ENCODE peak calls at places on chromosomes 16 and 17, in nine cellular contexts. One of them, this sample, is unnamed.

GRCh38 chr16:54140057-54140787 is 146.4 kb downstream of the IRX3 start:
- DNase-seq in SW480: no peak
- DNase-seq in stimulated activated CD4-positive, alpha-beta T cell treated with anti-CD3 and anti-CD28 coated beads, Interleukin-1b, Interleukin-23, amount 100 ng/mL, for 24 hours: no peak
- DNase-seq in activated naive CD4-positive, alpha-beta T cell treated with Interleukin-2 at 50 U/mL for 16 hours: no peak
- DNase-seq in C1 segment of cervical spinal cord: no peak
- DNase-seq in HTR-8/SVneo: no peak
- DNase-seq in neuronal stem cell: no peak
- DNase-seq in activated CD4-positive, CD25-positive, alpha-beta regulatory T cell: no peak
- DNase-seq in retina: no peak
- DNase-seq in this sample: no peak

GRCh38 chr16:67917140-67917851 is 14.4 kb downstream of the CTRL start:
- DNase-seq in HTR-8/SVneo: no peak
- DNase-seq in SW480: no peak
- DNase-seq in retina: no peak
- DNase-seq in activated naive CD4-positive, alpha-beta T cell treated with Interleukin-2 at 50 U/mL for 16 hours: no peak
- DNase-seq in activated CD4-positive, CD25-positive, alpha-beta regulatory T cell: no peak
- DNase-seq in C1 segment of cervical spinal cord: peak; percentile 41
- DNase-seq in neuronal stem cell: no peak
- DNase-seq in stimulated activated CD4-positive, alpha-beta T cell treated with anti-CD3 and anti-CD28 coated beads, Interleukin-1b, Interleukin-23, amount 100 ng/mL, for 24 hours: no peak
- DNase-seq in this sample: no peak

GRCh38 chr17:29019475-29020181 is 13.8 kb upstream of the SEZ6 start:
- DNase-seq in C1 segment of cervical spinal cord: no peak
- DNase-seq in activated CD4-positive, CD25-positive, alpha-beta regulatory T cell: no peak
- DNase-seq in SW480: no peak
- DNase-seq in retina: peak; percentile 66
- DNase-seq in neuronal stem cell: no peak
- DNase-seq in HTR-8/SVneo: no peak
- DNase-seq in stimulated activated CD4-positive, alpha-beta T cell treated with anti-CD3 and anti-CD28 coated beads, Interleukin-1b, Interleukin-23, amount 100 ng/mL, for 24 hours: no peak
- DNase-seq in activated naive CD4-positive, alpha-beta T cell treated with Interleukin-2 at 50 U/mL for 16 hours: peak; percentile 2
- DNase-seq in this sample: no peak

GRCh38 chr17:73814070-73814469 is 169.8 kb upstream of the SDK2 start:
- DNase-seq in neuronal stem cell: no peak
- DNase-seq in activated CD4-positive, CD25-positive, alpha-beta regulatory T cell: no peak
- DNase-seq in retina: no peak
- DNase-seq in SW480: no peak
- DNase-seq in stimulated activated CD4-positive, alpha-beta T cell treated with anti-CD3 and anti-CD28 coated beads, Interleukin-1b, Interleukin-23, amount 100 ng/mL, for 24 hours: no peak
- DNase-seq in C1 segment of cervical spinal cord: no peak
- DNase-seq in HTR-8/SVneo: no peak
- DNase-seq in activated naive CD4-positive, alpha-beta T cell treated with Interleukin-2 at 50 U/mL for 16 hours: no peak
- DNase-seq in this sample: no peak

GRCh38 chr16:2663553-2664521 is 18.5 kb upstream of the KCTD5 start:
- DNase-seq in HTR-8/SVneo: no peak
- DNase-seq in activated naive CD4-positive, alpha-beta T cell treated with Interleukin-2 at 50 U/mL for 16 hours: peak; percentile 73
- DNase-seq in SW480: no peak
- DNase-seq in C1 segment of cervical spinal cord: no peak
- DNase-seq in activated CD4-positive, CD25-positive, alpha-beta regulatory T cell: no peak
- DNase-seq in neuronal stem cell: no peak
- DNase-seq in stimulated activated CD4-positive, alpha-beta T cell treated with anti-CD3 and anti-CD28 coated beads, Interleukin-1b, Interleukin-23, amount 100 ng/mL, for 24 hours: no peak
- DNase-seq in retina: no peak
- DNase-seq in this sample: peak; percentile 50

GRCh38 chr17:46736100-46736499 is 82.4 kb downstream of the WNT3 start:
- DNase-seq in neuronal stem cell: no peak
- DNase-seq in activated CD4-positive, CD25-positive, alpha-beta regulatory T cell: no peak
- DNase-seq in HTR-8/SVneo: no peak
- DNase-seq in stimulated activated CD4-positive, alpha-beta T cell treated with anti-CD3 and anti-CD28 coated beads, Interleukin-1b, Interleukin-23, amount 100 ng/mL, for 24 hours: no peak
- DNase-seq in SW480: no peak
- DNase-seq in C1 segment of cervical spinal cord: no peak
- DNase-seq in activated naive CD4-positive, alpha-beta T cell treated with Interleukin-2 at 50 U/mL for 16 hours: no peak
- DNase-seq in retina: no peak
- DNase-seq in this sample: no peak

GRCh38 chr16:84774810-84775209 is 45.0 kb upstream of the CRISPLD2 start:
- DNase-seq in stimulated activated CD4-positive, alpha-beta T cell treated with anti-CD3 and anti-CD28 coated beads, Interleukin-1b, Interleukin-23, amount 100 ng/mL, for 24 hours: no peak
- DNase-seq in SW480: no peak
- DNase-seq in activated naive CD4-positive, alpha-beta T cell treated with Interleukin-2 at 50 U/mL for 16 hours: no peak
- DNase-seq in retina: no peak
- DNase-seq in activated CD4-positive, CD25-positive, alpha-beta regulatory T cell: no peak
- DNase-seq in HTR-8/SVneo: no peak
- DNase-seq in neuronal stem cell: no peak
- DNase-seq in C1 segment of cervical spinal cord: no peak
- DNase-seq in this sample: no peak

GRCh38 chr16:9966569-9967157 is 215.6 kb downstream of the GRIN2A start:
- DNase-seq in C1 segment of cervical spinal cord: no peak
- DNase-seq in SW480: peak; percentile 32
- DNase-seq in neuronal stem cell: no peak
- DNase-seq in stimulated activated CD4-positive, alpha-beta T cell treated with anti-CD3 and anti-CD28 coated beads, Interleukin-1b, Interleukin-23, amount 100 ng/mL, for 24 hours: no peak
- DNase-seq in activated CD4-positive, CD25-positive, alpha-beta regulatory T cell: no peak
- DNase-seq in activated naive CD4-positive, alpha-beta T cell treated with Interleukin-2 at 50 U/mL for 16 hours: no peak
- DNase-seq in HTR-8/SVneo: no peak
- DNase-seq in retina: no peak
- DNase-seq in this sample: peak; percentile 1

GRCh38 chr17:70636517-70637133 is 467.3 kb downstream of the KCNJ2 start:
- DNase-seq in C1 segment of cervical spinal cord: no peak
- DNase-seq in HTR-8/SVneo: peak; percentile 29
- DNase-seq in neuronal stem cell: peak; percentile 40
- DNase-seq in activated CD4-positive, CD25-positive, alpha-beta regulatory T cell: no peak
- DNase-seq in retina: no peak
- DNase-seq in stimulated activated CD4-positive, alpha-beta T cell treated with anti-CD3 and anti-CD28 coated beads, Interleukin-1b, Interleukin-23, amount 100 ng/mL, for 24 hours: no peak
- DNase-seq in activated naive CD4-positive, alpha-beta T cell treated with Interleukin-2 at 50 U/mL for 16 hours: no peak
- DNase-seq in SW480: peak; percentile 36
- DNase-seq in this sample: no peak

GRCh38 chr16:84826558-84826941 is 6.8 kb downstream of the CRISPLD2 start:
- DNase-seq in activated naive CD4-positive, alpha-beta T cell treated with Interleukin-2 at 50 U/mL for 16 hours: no peak
- DNase-seq in retina: peak; percentile 40
- DNase-seq in HTR-8/SVneo: no peak
- DNase-seq in stimulated activated CD4-positive, alpha-beta T cell treated with anti-CD3 and anti-CD28 coated beads, Interleukin-1b, Interleukin-23, amount 100 ng/mL, for 24 hours: no peak
- DNase-seq in C1 segment of cervical spinal cord: no peak
- DNase-seq in activated CD4-positive, CD25-positive, alpha-beta regulatory T cell: no peak
- DNase-seq in SW480: no peak
- DNase-seq in neuronal stem cell: no peak
- DNase-seq in this sample: no peak

GRCh38 chr16:4316732-4317461 is 1.0 kb downstream of the GLIS2 start:
- DNase-seq in activated naive CD4-positive, alpha-beta T cell treated with Interleukin-2 at 50 U/mL for 16 hours: no peak
- DNase-seq in retina: peak; percentile 65
- DNase-seq in C1 segment of cervical spinal cord: peak; percentile 50
- DNase-seq in neuronal stem cell: no peak
- DNase-seq in HTR-8/SVneo: peak; percentile 53
- DNase-seq in activated CD4-positive, CD25-positive, alpha-beta regulatory T cell: no peak
- DNase-seq in stimulated activated CD4-positive, alpha-beta T cell treated with anti-CD3 and anti-CD28 coated beads, Interleukin-1b, Interleukin-23, amount 100 ng/mL, for 24 hours: no peak
- DNase-seq in SW480: peak; percentile 59
- DNase-seq in this sample: no peak

GRCh38 chr16:72810480-72810879 is 237.4 kb downstream of the ZFHX3 start:
- DNase-seq in HTR-8/SVneo: no peak
- DNase-seq in C1 segment of cervical spinal cord: no peak
- DNase-seq in activated naive CD4-positive, alpha-beta T cell treated with Interleukin-2 at 50 U/mL for 16 hours: no peak
- DNase-seq in retina: no peak
- DNase-seq in activated CD4-positive, CD25-positive, alpha-beta regulatory T cell: no peak
- DNase-seq in stimulated activated CD4-positive, alpha-beta T cell treated with anti-CD3 and anti-CD28 coated beads, Interleukin-1b, Interleukin-23, amount 100 ng/mL, for 24 hours: no peak
- DNase-seq in neuronal stem cell: no peak
- DNase-seq in SW480: no peak
- DNase-seq in this sample: no peak

GRCh38 chr17:13864551-13864950 is 204.8 kb upstream of the COX10 start:
- DNase-seq in neuronal stem cell: no peak
- DNase-seq in activated CD4-positive, CD25-positive, alpha-beta regulatory T cell: no peak
- DNase-seq in retina: no peak
- DNase-seq in activated naive CD4-positive, alpha-beta T cell treated with Interleukin-2 at 50 U/mL for 16 hours: no peak
- DNase-seq in C1 segment of cervical spinal cord: no peak
- DNase-seq in HTR-8/SVneo: no peak
- DNase-seq in SW480: no peak
- DNase-seq in stimulated activated CD4-positive, alpha-beta T cell treated with anti-CD3 and anti-CD28 coated beads, Interleukin-1b, Interleukin-23, amount 100 ng/mL, for 24 hours: no peak
- DNase-seq in this sample: no peak

GRCh38 chr17:74118504-74118903 is 85.0 kb upstream of the RPL38 start:
- DNase-seq in C1 segment of cervical spinal cord: no peak
- DNase-seq in neuronal stem cell: peak; percentile 41
- DNase-seq in SW480: no peak
- DNase-seq in activated naive CD4-positive, alpha-beta T cell treated with Interleukin-2 at 50 U/mL for 16 hours: no peak
- DNase-seq in stimulated activated CD4-positive, alpha-beta T cell treated with anti-CD3 and anti-CD28 coated beads, Interleukin-1b, Interleukin-23, amount 100 ng/mL, for 24 hours: no peak
- DNase-seq in retina: no peak
- DNase-seq in activated CD4-positive, CD25-positive, alpha-beta regulatory T cell: no peak
- DNase-seq in HTR-8/SVneo: no peak
- DNase-seq in this sample: no peak

GRCh38 chr16:66618588-66618987 is 14.1 kb downstream of the CMTM3 start:
- DNase-seq in neuronal stem cell: no peak
- DNase-seq in retina: no peak
- DNase-seq in activated naive CD4-positive, alpha-beta T cell treated with Interleukin-2 at 50 U/mL for 16 hours: no peak
- DNase-seq in stimulated activated CD4-positive, alpha-beta T cell treated with anti-CD3 and anti-CD28 coated beads, Interleukin-1b, Interleukin-23, amount 100 ng/mL, for 24 hours: no peak
- DNase-seq in activated CD4-positive, CD25-positive, alpha-beta regulatory T cell: no peak
- DNase-seq in HTR-8/SVneo: peak; percentile 80
- DNase-seq in SW480: no peak
- DNase-seq in C1 segment of cervical spinal cord: no peak
- DNase-seq in this sample: no peak

GRCh38 chr17:59547131-59547915 is 18.1 kb upstream of the DHX40 start:
- DNase-seq in activated CD4-positive, CD25-positive, alpha-beta regulatory T cell: no peak
- DNase-seq in stimulated activated CD4-positive, alpha-beta T cell treated with anti-CD3 and anti-CD28 coated beads, Interleukin-1b, Interleukin-23, amount 100 ng/mL, for 24 hours: no peak
- DNase-seq in neuronal stem cell: no peak
- DNase-seq in retina: peak; percentile 22
- DNase-seq in C1 segment of cervical spinal cord: no peak
- DNase-seq in SW480: no peak
- DNase-seq in activated naive CD4-positive, alpha-beta T cell treated with Interleukin-2 at 50 U/mL for 16 hours: no peak
- DNase-seq in HTR-8/SVneo: no peak
- DNase-seq in this sample: no peak

GRCh38 chr16:75559564-75560372 is 3.7 kb upstream of the TMEM231 start:
- DNase-seq in stimulated activated CD4-positive, alpha-beta T cell treated with anti-CD3 and anti-CD28 coated beads, Interleukin-1b, Interleukin-23, amount 100 ng/mL, for 24 hours: no peak
- DNase-seq in neuronal stem cell: no peak
- DNase-seq in activated CD4-positive, CD25-positive, alpha-beta regulatory T cell: no peak
- DNase-seq in activated naive CD4-positive, alpha-beta T cell treated with Interleukin-2 at 50 U/mL for 16 hours: no peak
- DNase-seq in SW480: no peak
- DNase-seq in retina: no peak
- DNase-seq in HTR-8/SVneo: no peak
- DNase-seq in C1 segment of cervical spinal cord: no peak
- DNase-seq in this sample: no peak

GRCh38 chr17:17971431-17972125 is 622 bp downstream of the TOM1L2 start:
- DNase-seq in stimulated activated CD4-positive, alpha-beta T cell treated with anti-CD3 and anti-CD28 coated beads, Interleukin-1b, Interleukin-23, amount 100 ng/mL, for 24 hours: no peak
- DNase-seq in activated CD4-positive, CD25-positive, alpha-beta regulatory T cell: peak; percentile 39
- DNase-seq in HTR-8/SVneo: no peak
- DNase-seq in SW480: peak; percentile 41
- DNase-seq in C1 segment of cervical spinal cord: no peak
- DNase-seq in neuronal stem cell: no peak
- DNase-seq in retina: no peak
- DNase-seq in activated naive CD4-positive, alpha-beta T cell treated with Interleukin-2 at 50 U/mL for 16 hours: peak; percentile 30
- DNase-seq in this sample: peak; percentile 25

GRCh38 chr16:4273858-4274291 is 1.1 kb upstream of the TFAP4 start:
- DNase-seq in neuronal stem cell: peak; percentile 47
- DNase-seq in retina: peak; percentile 81
- DNase-seq in stimulated activated CD4-positive, alpha-beta T cell treated with anti-CD3 and anti-CD28 coated beads, Interleukin-1b, Interleukin-23, amount 100 ng/mL, for 24 hours: peak; percentile 34
- DNase-seq in activated naive CD4-positive, alpha-beta T cell treated with Interleukin-2 at 50 U/mL for 16 hours: peak; percentile 52
- DNase-seq in C1 segment of cervical spinal cord: peak; percentile 44
- DNase-seq in HTR-8/SVneo: peak; percentile 74
- DNase-seq in SW480: no peak
- DNase-seq in activated CD4-positive, CD25-positive, alpha-beta regulatory T cell: peak; percentile 40
- DNase-seq in this sample: peak; percentile 69

GRCh38 chr17:7133424-7133823 is 18.8 kb upstream of the ASGR2 start:
- DNase-seq in C1 segment of cervical spinal cord: no peak
- DNase-seq in retina: peak; percentile 33
- DNase-seq in activated naive CD4-positive, alpha-beta T cell treated with Interleukin-2 at 50 U/mL for 16 hours: peak; percentile 57
- DNase-seq in neuronal stem cell: peak; percentile 43
- DNase-seq in SW480: no peak
- DNase-seq in HTR-8/SVneo: no peak
- DNase-seq in activated CD4-positive, CD25-positive, alpha-beta regulatory T cell: no peak
- DNase-seq in stimulated activated CD4-positive, alpha-beta T cell treated with anti-CD3 and anti-CD28 coated beads, Interleukin-1b, Interleukin-23, amount 100 ng/mL, for 24 hours: peak; percentile 14
- DNase-seq in this sample: peak; percentile 40

GRCh38 chr16:67236551-67237395 is 9.8 kb downstream of the TMEM208 start:
- DNase-seq in C1 segment of cervical spinal cord: no peak
- DNase-seq in SW480: peak; percentile 35
- DNase-seq in activated CD4-positive, CD25-positive, alpha-beta regulatory T cell: peak; percentile 31
- DNase-seq in neuronal stem cell: no peak
- DNase-seq in stimulated activated CD4-positive, alpha-beta T cell treated with anti-CD3 and anti-CD28 coated beads, Interleukin-1b, Interleukin-23, amount 100 ng/mL, for 24 hours: peak; percentile 69
- DNase-seq in HTR-8/SVneo: no peak
- DNase-seq in retina: no peak
- DNase-seq in activated naive CD4-positive, alpha-beta T cell treated with Interleukin-2 at 50 U/mL for 16 hours: peak; percentile 83
- DNase-seq in this sample: peak; percentile 87

GRCh38 chr16:85571563-85571812 is 41.6 kb upstream of the GSE1 start:
- DNase-seq in HTR-8/SVneo: no peak
- DNase-seq in neuronal stem cell: no peak
- DNase-seq in activated naive CD4-positive, alpha-beta T cell treated with Interleukin-2 at 50 U/mL for 16 hours: no peak
- DNase-seq in C1 segment of cervical spinal cord: no peak
- DNase-seq in activated CD4-positive, CD25-positive, alpha-beta regulatory T cell: no peak
- DNase-seq in stimulated activated CD4-positive, alpha-beta T cell treated with anti-CD3 and anti-CD28 coated beads, Interleukin-1b, Interleukin-23, amount 100 ng/mL, for 24 hours: no peak
- DNase-seq in SW480: no peak
- DNase-seq in retina: no peak
- DNase-seq in this sample: no peak

GRCh38 chr17:38341035-38341721 is 2.6 kb downstream of the GPR179 start:
- DNase-seq in neuronal stem cell: no peak
- DNase-seq in stimulated activated CD4-positive, alpha-beta T cell treated with anti-CD3 and anti-CD28 coated beads, Interleukin-1b, Interleukin-23, amount 100 ng/mL, for 24 hours: no peak
- DNase-seq in activated naive CD4-positive, alpha-beta T cell treated with Interleukin-2 at 50 U/mL for 16 hours: no peak
- DNase-seq in SW480: no peak
- DNase-seq in C1 segment of cervical spinal cord: peak; percentile 67
- DNase-seq in activated CD4-positive, CD25-positive, alpha-beta regulatory T cell: no peak
- DNase-seq in retina: peak; percentile 79
- DNase-seq in HTR-8/SVneo: no peak
- DNase-seq in this sample: no peak

GRCh38 chr17:37743612-37743874 is 1.3 kb downstream of the HNF1B start:
- DNase-seq in C1 segment of cervical spinal cord: no peak
- DNase-seq in HTR-8/SVneo: no peak
- DNase-seq in activated CD4-positive, CD25-positive, alpha-beta regulatory T cell: no peak
- DNase-seq in retina: no peak
- DNase-seq in stimulated activated CD4-positive, alpha-beta T cell treated with anti-CD3 and anti-CD28 coated beads, Interleukin-1b, Interleukin-23, amount 100 ng/mL, for 24 hours: no peak
- DNase-seq in activated naive CD4-positive, alpha-beta T cell treated with Interleukin-2 at 50 U/mL for 16 hours: no peak
- DNase-seq in SW480: no peak
- DNase-seq in neuronal stem cell: no peak
- DNase-seq in this sample: no peak

GRCh38 chr17:48486557-48486956 is 44.3 kb downstream of the HOXB1 start:
- DNase-seq in HTR-8/SVneo: peak; percentile 92
- DNase-seq in C1 segment of cervical spinal cord: no peak
- DNase-seq in neuronal stem cell: no peak
- DNase-seq in activated CD4-positive, CD25-positive, alpha-beta regulatory T cell: no peak
- DNase-seq in retina: no peak
- DNase-seq in stimulated activated CD4-positive, alpha-beta T cell treated with anti-CD3 and anti-CD28 coated beads, Interleukin-1b, Interleukin-23, amount 100 ng/mL, for 24 hours: no peak
- DNase-seq in SW480: peak; percentile 82
- DNase-seq in activated naive CD4-positive, alpha-beta T cell treated with Interleukin-2 at 50 U/mL for 16 hours: no peak
- DNase-seq in this sample: no peak

GRCh38 chr16:88857728-88858339 is 907 bp downstream of the TRAPPC2L start:
- DNase-seq in activated CD4-positive, CD25-positive, alpha-beta regulatory T cell: peak; percentile 57
- DNase-seq in HTR-8/SVneo: peak; percentile 75
- DNase-seq in C1 segment of cervical spinal cord: peak; percentile 41
- DNase-seq in retina: peak; percentile 65
- DNase-seq in neuronal stem cell: peak; percentile 47
- DNase-seq in SW480: peak; percentile 62
- DNase-seq in stimulated activated CD4-positive, alpha-beta T cell treated with anti-CD3 and anti-CD28 coated beads, Interleukin-1b, Interleukin-23, amount 100 ng/mL, for 24 hours: peak; percentile 60
- DNase-seq in activated naive CD4-positive, alpha-beta T cell treated with Interleukin-2 at 50 U/mL for 16 hours: peak; percentile 80
- DNase-seq in this sample: peak; percentile 78

GRCh38 chr16:76114681-76115080 is 162.5 kb upstream of the CNTNAP4 start:
- DNase-seq in SW480: no peak
- DNase-seq in activated CD4-positive, CD25-positive, alpha-beta regulatory T cell: no peak
- DNase-seq in HTR-8/SVneo: no peak
- DNase-seq in C1 segment of cervical spinal cord: no peak
- DNase-seq in stimulated activated CD4-positive, alpha-beta T cell treated with anti-CD3 and anti-CD28 coated beads, Interleukin-1b, Interleukin-23, amount 100 ng/mL, for 24 hours: no peak
- DNase-seq in neuronal stem cell: no peak
- DNase-seq in activated naive CD4-positive, alpha-beta T cell treated with Interleukin-2 at 50 U/mL for 16 hours: no peak
- DNase-seq in retina: no peak
- DNase-seq in this sample: no peak

GRCh38 chr16:48013476-48013875 is 142.3 kb downstream of the ABCC12 start:
- DNase-seq in retina: no peak
- DNase-seq in activated naive CD4-positive, alpha-beta T cell treated with Interleukin-2 at 50 U/mL for 16 hours: no peak
- DNase-seq in SW480: no peak
- DNase-seq in neuronal stem cell: no peak
- DNase-seq in C1 segment of cervical spinal cord: no peak
- DNase-seq in activated CD4-positive, CD25-positive, alpha-beta regulatory T cell: no peak
- DNase-seq in HTR-8/SVneo: peak; percentile 14
- DNase-seq in stimulated activated CD4-positive, alpha-beta T cell treated with anti-CD3 and anti-CD28 coated beads, Interleukin-1b, Interleukin-23, amount 100 ng/mL, for 24 hours: no peak
- DNase-seq in this sample: no peak

GRCh38 chr16:11613381-11614303 is 26.9 kb upstream of the LITAF start:
- DNase-seq in activated naive CD4-positive, alpha-beta T cell treated with Interleukin-2 at 50 U/mL for 16 hours: peak; percentile 13
- DNase-seq in HTR-8/SVneo: no peak
- DNase-seq in retina: no peak
- DNase-seq in C1 segment of cervical spinal cord: no peak
- DNase-seq in activated CD4-positive, CD25-positive, alpha-beta regulatory T cell: no peak
- DNase-seq in neuronal stem cell: no peak
- DNase-seq in SW480: no peak
- DNase-seq in stimulated activated CD4-positive, alpha-beta T cell treated with anti-CD3 and anti-CD28 coated beads, Interleukin-1b, Interleukin-23, amount 100 ng/mL, for 24 hours: no peak
- DNase-seq in this sample: peak; percentile 31

GRCh38 chr16:2467301-2468141 is 3.6 kb upstream of the NTN3 start:
- DNase-seq in activated CD4-positive, CD25-positive, alpha-beta regulatory T cell: no peak
- DNase-seq in C1 segment of cervical spinal cord: peak; percentile 25
- DNase-seq in activated naive CD4-positive, alpha-beta T cell treated with Interleukin-2 at 50 U/mL for 16 hours: no peak
- DNase-seq in HTR-8/SVneo: peak; percentile 78
- DNase-seq in neuronal stem cell: no peak
- DNase-seq in retina: peak; percentile 79
- DNase-seq in stimulated activated CD4-positive, alpha-beta T cell treated with anti-CD3 and anti-CD28 coated beads, Interleukin-1b, Interleukin-23, amount 100 ng/mL, for 24 hours: no peak
- DNase-seq in SW480: peak; percentile 63
- DNase-seq in this sample: peak; percentile 46

GRCh38 chr16:67565470-67566100 is 3.3 kb downstream of the CTCF start:
- DNase-seq in retina: no peak
- DNase-seq in HTR-8/SVneo: no peak
- DNase-seq in neuronal stem cell: no peak
- DNase-seq in SW480: no peak
- DNase-seq in stimulated activated CD4-positive, alpha-beta T cell treated with anti-CD3 and anti-CD28 coated beads, Interleukin-1b, Interleukin-23, amount 100 ng/mL, for 24 hours: no peak
- DNase-seq in C1 segment of cervical spinal cord: no peak
- DNase-seq in activated naive CD4-positive, alpha-beta T cell treated with Interleukin-2 at 50 U/mL for 16 hours: no peak
- DNase-seq in activated CD4-positive, CD25-positive, alpha-beta regulatory T cell: no peak
- DNase-seq in this sample: no peak